ENCODE peak calls at places on chromosome 6, in five cellular contexts. S is non-pigmented ciliary epithelial cell, K is NCI-H524 treated with DMSO at 0.1 percent for 48 hours, H is pulmonary artery endothelial cell, C is KG1. Y is an unnamed sample.

GRCh38 chr6:223136-223535 is 69.2 kb upstream of the DUSP22 start:
- DNase-seq in S (no peak), K (no peak), H (no peak), C (no peak), Y (no peak)

GRCh38 chr6:13452346-13453171 is 34.8 kb downstream of the GFOD1 start:
- DNase-seq in S (no peak), K (no peak), H (no peak), C (no peak), Y (no peak)

GRCh38 chr6:47083586-47084047 is 41.5 kb upstream of the ADGRF1 start:
- DNase-seq in S (no peak), K (no peak), H (peak), C (no peak), Y (peak)

GRCh38 chr6:20811112-20811746 is 277.0 kb downstream of the CDKAL1 start:
- DNase-seq in S (peak), K (no peak), H (peak), C (no peak), Y (peak)

GRCh38 chr6:47407295-47408281 is 70.0 kb upstream of the CD2AP start:
- DNase-seq in S (no peak), K (no peak), H (no peak), C (no peak), Y (no peak)

GRCh38 chr6:53752440-53752839 is 42.4 kb upstream of the LRRC1 start:
- DNase-seq in S (no peak), K (no peak), H (no peak), C (no peak), Y (no peak)

GRCh38 chr6:89921197-89921596 is 26.9 kb downstream of the GJA10 start:
- DNase-seq in S (no peak), K (no peak), H (no peak), C (no peak), Y (no peak)

GRCh38 chr6:152981989-152982767 is 663 bp downstream of the FBXO5 start:
- DNase-seq in S (no peak), K (no peak), H (no peak), C (no peak), Y (no peak)

GRCh38 chr6:33663727-33664449 is 42.8 kb downstream of the ITPR3 start:
- DNase-seq in S (no peak), K (no peak), H (no peak), C (no peak), Y (no peak)

GRCh38 chr6:89792881-89793280 is 26.7 kb downstream of the MDN1 start:
- DNase-seq in S (peak), K (peak), H (no peak), C (no peak), Y (no peak)

GRCh38 chr6:160990847-160991410 is 640 bp upstream of the MAP3K4 start:
- DNase-seq in S (no peak), K (peak), H (no peak), C (peak), Y (no peak)

GRCh38 chr6:17159240-17159639 is 57.4 kb downstream of the STMND1 start:
- DNase-seq in S (no peak), K (no peak), H (no peak), C (no peak), Y (no peak)

GRCh38 chr6:15495375-15495901 is 167.4 kb downstream of the DTNBP1 start:
- DNase-seq in S (no peak), K (no peak), H (no peak), C (no peak), Y (no peak)

GRCh38 chr6:130070747-130071146 is 52.4 kb downstream of the L3MBTL3 start:
- DNase-seq in S (no peak), K (no peak), H (no peak), C (no peak), Y (no peak)

GRCh38 chr6:111957623-111958315 is 84.5 kb upstream of the FYN start:
- DNase-seq in S (no peak), K (peak), H (no peak), C (no peak), Y (no peak)

GRCh38 chr6:122576888-122577287 is 33.3 kb upstream of the PKIB start:
- DNase-seq in S (no peak), K (no peak), H (no peak), C (no peak), Y (no peak)

GRCh38 chr6:14354919-14355572 is 237.5 kb downstream of the CD83 start:
- DNase-seq in S (peak), K (no peak), H (no peak), C (peak), Y (peak)

GRCh38 chr6:38404355-38404754 is 235.4 kb downstream of the BTBD9 start:
- DNase-seq in S (no peak), K (no peak), H (peak), C (no peak), Y (no peak)

GRCh38 chr6:137879885-137880430 is 12.9 kb downstream of the TNFAIP3 start:
- DNase-seq in S (no peak), K (no peak), H (no peak), C (no peak), Y (no peak)

GRCh38 chr6:21800948-21801438 is 207.4 kb downstream of the SOX4 start:
- DNase-seq in S (peak), K (peak), H (no peak), C (no peak), Y (peak)

GRCh38 chr6:79466222-79466834 is 70.9 kb downstream of the LCA5 start:
- DNase-seq in S (no peak), K (no peak), H (peak), C (no peak), Y (no peak)

GRCh38 chr6:130324657-130325056 is 41.2 kb upstream of the TMEM200A start:
- DNase-seq in S (peak), K (no peak), H (no peak), C (no peak), Y (peak)

GRCh38 chr6:36280467-36280866 is 10.6 kb downstream of the PNPLA1 start:
- DNase-seq in S (no peak), K (no peak), H (no peak), C (no peak), Y (no peak)

GRCh38 chr6:168198302-168199180 is 119.5 kb upstream of the FRMD1 start:
- DNase-seq in S (no peak), K (no peak), H (no peak), C (no peak), Y (no peak)

GRCh38 chr6:137033828-137034227 is 10.9 kb downstream of the IL20RA start:
- DNase-seq in S (no peak), K (no peak), H (no peak), C (peak), Y (no peak)

GRCh38 chr6:168363811-168364792 is 44.5 kb upstream of the DACT2 start:
- DNase-seq in S (no peak), K (no peak), H (no peak), C (no peak), Y (no peak)

GRCh38 chr6:159074120-159074684 is 29.4 kb upstream of the TAGAP start:
- DNase-seq in S (no peak), K (peak), H (no peak), C (no peak), Y (no peak)

GRCh38 chr6:68572975-68573374 is 62.1 kb upstream of the ADGRB3 start:
- DNase-seq in S (no peak), K (no peak), H (no peak), C (no peak), Y (no peak)

GRCh38 chr6:125759184-125759902 is 9.9 kb downstream of the HEY2 start:
- DNase-seq in S (no peak), K (no peak), H (no peak), C (no peak), Y (no peak)

GRCh38 chr6:167855825-167856425 is 29.2 kb downstream of the AFDN start:
- DNase-seq in S (peak), K (no peak), H (peak), C (no peak), Y (peak)

GRCh38 chr6:116105247-116105646 is 4.6 kb downstream of the NT5DC1 start:
- DNase-seq in S (no peak), K (no peak), H (no peak), C (no peak), Y (no peak)

GRCh38 chr6:8108031-8108660 is 5.8 kb upstream of the EEF1E1 start:
- DNase-seq in S (peak), K (no peak), H (peak), C (no peak), Y (peak)

GRCh38 chr6:45540375-45540920 is 162.7 kb upstream of the SUPT3H start:
- DNase-seq in S (no peak), K (no peak), H (no peak), C (no peak), Y (no peak)

GRCh38 chr6:124917769-124918168 is 44.5 kb upstream of the RNF217 start:
- DNase-seq in S (no peak), K (no peak), H (no peak), C (no peak), Y (no peak)